ENCODE peak calls at places on chromosomes 2 and 18, in ten cellular contexts. V, N, J, Q, Z, R, C, I, Y and A are unnamed samples.

GRCh38 chr2:8496079-8496478 is 185.8 kb upstream of the ID2 start:
- DNase-seq in Y (no peak), J (no peak), Z (no peak), I (peak), R (no peak), C (no peak), N (no peak), V (no peak), Q (no peak), A (no peak)

GRCh38 chr2:224284134-224284946 is 117.6 kb downstream of the FAM124B start:
- DNase-seq in Z (no peak), N (no peak), Y (no peak), V (peak), I (peak), R (no peak), Q (no peak), C (no peak), J (no peak), A (no peak)

GRCh38 chr18:22129778-22130177 is 39.6 kb upstream of the GATA6 start:
- DNase-seq in Z (no peak), I (no peak), J (no peak), Y (no peak), C (no peak), V (no peak), N (no peak), Q (no peak), R (no peak), A (no peak)

GRCh38 chr18:49723648-49724180 is 89.6 kb downstream of the ACAA2 start:
- DNase-seq in N (no peak), C (no peak), Y (peak), I (peak), Q (no peak), R (no peak), Z (no peak), V (peak), J (no peak), A (no peak)

GRCh38 chr18:14085770-14086458 is 46.3 kb downstream of the ZNF519 start:
- DNase-seq in Y (no peak), Q (no peak), I (no peak), N (no peak), J (no peak), Z (no peak), V (no peak), R (no peak), C (no peak), A (no peak)

GRCh38 chr2:155733091-155733870 is 599.2 kb downstream of the NR4A2 start:
- DNase-seq in J (no peak), Q (no peak), Z (no peak), C (no peak), N (no peak), V (no peak), I (no peak), R (no peak), Y (no peak), A (no peak)

GRCh38 chr2:219643788-219644398 is 16.5 kb downstream of the SLC4A3 start:
- DNase-seq in Z (no peak), R (peak), I (no peak), Y (no peak), C (no peak), N (no peak), J (no peak), V (no peak), Q (no peak), A (peak)

GRCh38 chr2:88212251-88212790 is 42.2 kb downstream of the THNSL2 start:
- DNase-seq in I (no peak), Z (no peak), R (no peak), Y (no peak), J (no peak), V (peak), N (no peak), Q (no peak), C (no peak), A (no peak)

GRCh38 chr2:102967451-102967850 is 205.6 kb downstream of the TMEM182 start:
- DNase-seq in J (no peak), Q (no peak), V (peak), Z (no peak), I (no peak), N (no peak), C (no peak), R (no peak), Y (peak), A (no peak)

GRCh38 chr2:38535404-38535744 is 67.4 kb downstream of the HNRNPLL start:
- DNase-seq in N (no peak), C (no peak), R (no peak), J (no peak), Y (no peak), V (no peak), Q (no peak), I (no peak), Z (no peak), A (no peak)

GRCh38 chr2:38533180-38533579 is 69.5 kb downstream of the HNRNPLL start:
- DNase-seq in V (no peak), R (no peak), I (no peak), Y (no peak), Q (no peak), C (no peak), Z (peak), N (no peak), J (peak), A (no peak)

GRCh38 chr2:38534746-38535403 is 67.9 kb downstream of the HNRNPLL start:
- DNase-seq in Q (no peak), Y (peak), I (peak), J (no peak), R (no peak), N (no peak), Z (no peak), V (no peak), C (no peak), A (no peak)

GRCh38 chr2:38533757-38534545 is 68.8 kb downstream of the HNRNPLL start:
- DNase-seq in V (no peak), R (no peak), Z (no peak), I (no peak), Y (no peak), N (no peak), C (no peak), Q (no peak), J (no peak), A (no peak)

DNA sequence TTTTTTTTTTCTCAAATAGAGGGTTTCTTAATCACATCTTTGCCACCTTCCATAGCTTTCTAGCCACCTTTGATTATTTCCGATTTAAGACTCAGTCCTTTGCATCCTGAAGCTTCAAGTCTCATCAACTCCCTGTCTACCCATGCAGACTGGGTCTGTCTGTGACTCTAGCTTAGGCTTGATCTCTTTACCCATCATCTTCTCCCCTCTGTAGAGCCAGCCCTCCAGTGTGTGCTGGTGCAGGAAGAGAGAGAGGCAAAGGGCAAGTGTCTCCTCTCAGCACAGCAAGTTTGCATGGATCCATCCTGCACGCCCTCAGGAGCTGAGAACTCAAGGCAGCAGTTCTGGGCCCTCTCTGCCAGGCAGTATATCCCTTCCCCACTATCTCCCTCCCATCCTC is 70.4 kb downstream of the HNRNPLL start:
- DNase-seq in Z (no peak), Q (no peak), Y (no peak), V (no peak), J (no peak), C (no peak), N (no peak), I (no peak), R (no peak), A (no peak)
- H3K4me3 ChIP-seq in Z (no peak), Q (no peak), Y (no peak), V (no peak), J (no peak), C (no peak), N (no peak), I (no peak), R (no peak), A (no peak)

GRCh38 chr2:218234487-218234886 is 17.5 kb downstream of the ARPC2 start:
- DNase-seq in J (no peak), Z (no peak), V (no peak), Y (no peak), I (no peak), C (no peak), Q (no peak), R (no peak), N (no peak), A (no peak)
- H3K27ac ChIP-seq in J (no peak), Z (no peak), V (no peak), Y (no peak), I (no peak), C (no peak), Q (no peak), R (no peak), N (peak), A (no peak)

GRCh38 chr2:23383087-23383486 is 1.9 kb upstream of the KLHL29 start:
- DNase-seq in V (no peak), Q (no peak), Z (no peak), Y (no peak), C (no peak), J (no peak), I (no peak), N (no peak), R (no peak), A (no peak)

GRCh38 chr2:23379220-23379695 is 5.7 kb upstream of the KLHL29 start:
- DNase-seq in N (no peak), R (no peak), Z (no peak), J (no peak), Y (no peak), Q (no peak), I (no peak), V (no peak), C (no peak), A (no peak)

GRCh38 chr2:23381498-23381897 is 3.5 kb upstream of the KLHL29 start:
- DNase-seq in V (peak), Y (no peak), N (no peak), I (no peak), C (no peak), Q (no peak), R (no peak), J (no peak), Z (no peak), A (no peak)

GRCh38 chr2:23380562-23381065 is 4.4 kb upstream of the KLHL29 start:
- DNase-seq in C (no peak), V (peak), N (no peak), Q (no peak), J (no peak), Z (no peak), R (no peak), Y (no peak), I (no peak), A (no peak)

DNA sequence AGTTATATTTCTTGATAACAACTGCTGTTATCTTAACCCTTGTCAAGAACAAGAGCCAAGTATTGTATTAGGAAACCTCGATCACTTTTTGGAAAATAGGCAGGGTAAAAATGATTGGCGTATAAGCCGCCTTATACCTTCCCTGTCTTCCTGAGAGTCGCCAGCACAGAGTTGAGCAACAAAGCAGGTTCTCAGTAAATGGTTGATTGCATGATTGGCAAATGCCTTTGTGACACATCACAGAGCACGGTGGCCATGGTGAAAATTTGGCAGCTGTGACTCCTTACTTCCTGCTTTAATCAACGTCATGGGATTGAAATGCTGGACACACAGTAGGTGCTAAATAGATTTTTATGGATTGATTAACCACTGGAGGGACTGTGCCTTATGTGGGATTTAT is 3.9 kb upstream of the KLHL29 start:
- DNase-seq in Q (no peak), J (peak), C (no peak), Y (peak), R (no peak), I (no peak), N (peak), Z (peak), V (peak), A (no peak)
- H3K4me3 ChIP-seq in Q (peak), J (no peak), C (peak), Y (no peak), R (peak), I (no peak), N (no peak), Z (peak), V (peak), A (no peak)

GRCh38 chr2:239152239-239152915 is 248.4 kb downstream of the HDAC4 start:
- DNase-seq in Y (no peak), Z (peak), V (no peak), N (peak), Q (peak), J (peak), I (no peak), C (no peak), R (peak), A (peak)
- H3K27ac ChIP-seq in Y (no peak), Z (no peak), V (no peak), N (no peak), Q (peak), J (no peak), I (no peak), C (no peak), R (peak), A (no peak)

GRCh38 chr2:163610817-163611556 is 124.8 kb downstream of the FIGN start:
- DNase-seq in N (no peak), Y (no peak), J (no peak), R (no peak), I (no peak), V (peak), Q (no peak), C (no peak), Z (no peak), A (no peak)

GRCh38 chr2:163607630-163608029 is 128.2 kb downstream of the FIGN start:
- DNase-seq in I (no peak), N (no peak), Y (no peak), Z (no peak), J (no peak), R (no peak), V (no peak), Q (no peak), C (no peak), A (no peak)

GRCh38 chr2:163613155-163613554 is 122.7 kb downstream of the FIGN start:
- DNase-seq in R (no peak), Z (no peak), V (no peak), N (no peak), C (no peak), I (no peak), J (no peak), Y (no peak), Q (no peak), A (no peak)

GRCh38 chr2:163611557-163611906 is 124.3 kb downstream of the FIGN start:
- DNase-seq in Z (no peak), R (no peak), C (no peak), Q (no peak), V (no peak), Y (no peak), I (no peak), N (no peak), J (no peak), A (no peak)

DNA sequence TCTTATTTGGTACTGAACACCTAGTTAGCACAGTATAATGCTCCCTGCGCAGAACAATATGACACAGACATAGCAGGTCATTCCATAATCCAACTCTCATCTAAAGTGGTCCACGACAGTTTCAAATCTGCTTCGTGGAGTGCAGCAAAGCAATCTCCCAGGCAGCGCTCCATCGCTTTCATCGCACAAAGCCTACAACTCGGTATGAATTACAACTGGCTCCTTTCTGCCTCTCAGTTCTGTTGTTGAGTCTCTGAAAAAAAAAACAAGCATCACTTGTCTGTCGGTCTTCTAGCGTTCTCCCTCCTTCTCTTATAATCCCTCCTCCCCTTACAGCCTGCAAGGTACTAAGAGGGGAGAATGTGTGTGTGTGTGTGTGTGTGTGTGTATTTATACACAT is 123.5 kb downstream of the FIGN start:
- DNase-seq in R (no peak), V (no peak), Q (no peak), Z (no peak), J (no peak), C (no peak), I (no peak), N (no peak), Y (no peak), A (no peak)
- H3K4me3 ChIP-seq in R (no peak), V (no peak), Q (no peak), Z (no peak), J (no peak), C (no peak), I (no peak), N (no peak), Y (no peak), A (no peak)

GRCh38 chr2:101231253-101231652 is 21.4 kb upstream of the CNOT11 start:
- DNase-seq in N (no peak), Q (no peak), Z (no peak), Y (no peak), V (no peak), J (no peak), I (no peak), R (no peak), C (no peak), A (no peak)
- H3K27ac ChIP-seq in N (no peak), Q (no peak), Z (no peak), Y (no peak), V (no peak), J (no peak), I (no peak), R (no peak), C (no peak), A (no peak)

DNA sequence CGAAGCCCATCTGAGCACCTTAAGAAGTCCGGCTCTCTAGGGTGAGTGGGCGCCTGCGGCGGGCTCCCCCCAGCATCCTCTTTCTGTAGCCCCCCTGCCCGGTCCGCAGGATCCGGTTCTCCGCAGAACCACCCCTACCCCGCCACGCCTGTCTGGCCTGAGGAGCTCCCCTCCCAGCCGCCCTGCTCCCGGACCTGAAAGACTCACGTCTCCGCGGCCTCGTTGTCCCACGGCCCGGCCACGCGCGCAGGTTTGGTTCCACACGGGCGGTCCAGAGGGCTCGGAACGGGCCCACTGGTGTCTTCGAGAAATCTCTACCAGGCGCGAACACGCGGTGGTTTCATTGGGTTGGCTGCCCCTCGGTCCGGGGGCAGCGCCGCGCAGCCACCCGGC is 237 bp downstream of the SLC39A6 start:
- DNase-seq in R (peak), N (no peak), V (no peak), C (no peak), I (no peak), Q (peak), Z (no peak), J (no peak), Y (no peak), A (no peak)
- H3K4me3 ChIP-seq in R (peak), N (peak), V (peak), C (peak), I (peak), Q (peak), Z (peak), J (peak), Y (peak), A (peak)

GRCh38 chr18:2965797-2966196 is 47.1 kb downstream of the LPIN2 start:
- DNase-seq in Y (no peak), C (no peak), R (no peak), N (no peak), V (no peak), I (no peak), J (no peak), Q (no peak), Z (no peak), A (no peak)
- H3K27ac ChIP-seq in Y (no peak), C (no peak), R (no peak), N (no peak), V (no peak), I (no peak), J (no peak), Q (no peak), Z (no peak), A (no peak)

GRCh38 chr18:78742346-78742745 is 237.3 kb upstream of the SALL3 start:
- DNase-seq in R (peak), C (no peak), Y (no peak), N (peak), J (no peak), V (no peak), I (no peak), Z (no peak), Q (peak), A (no peak)
- H3K4me3 ChIP-seq in R (no peak), C (no peak), Y (no peak), N (no peak), J (no peak), V (no peak), I (no peak), Z (no peak), Q (no peak), A (no peak)

GRCh38 chr18:657311-657997 is at the start of gene TYMS:
- DNase-seq in Y (peak), I (peak), J (peak), C (no peak), V (peak), R (no peak), Z (peak), Q (no peak), N (peak), A (peak)
- H3K27ac ChIP-seq in Y (peak), I (peak), J (no peak), C (no peak), V (peak), R (no peak), Z (peak), Q (peak), N (no peak), A (no peak)